ENCODE peak calls at places on chromosomes 4 and X, in eight cellular contexts. One of them, this sample, is unnamed.

GRCh38 chrX:63738696-63739095 is 46.3 kb downstream of the ARHGEF9 start:
- DNase-seq in HEK293T: no peak
- DNase-seq in AG20443: no peak
- DNase-seq in mucosa of descending colon: no peak
- DNase-seq in body of pancreas: no peak
- DNase-seq in NCI-H1694 treated with DMSO at 0.1 percent for 48 hours: no peak
- DNase-seq in CD4-positive, alpha-beta T cell: no peak
- DNase-seq in tibial artery: no peak
- DNase-seq in this sample: no peak

GRCh38 chr4:74112399-74113090 is 13.6 kb upstream of the CXCL2 start:
- DNase-seq in AG20443: no peak
- DNase-seq in body of pancreas: no peak
- DNase-seq in tibial artery: no peak
- DNase-seq in HEK293T: no peak
- DNase-seq in mucosa of descending colon: no peak
- DNase-seq in CD4-positive, alpha-beta T cell: no peak
- DNase-seq in NCI-H1694 treated with DMSO at 0.1 percent for 48 hours: no peak
- DNase-seq in this sample: no peak

GRCh38 chr4:69984030-69984443 is 11.7 kb upstream of the STATH start:
- DNase-seq in mucosa of descending colon: peak; percentile 4
- DNase-seq in CD4-positive, alpha-beta T cell: no peak
- DNase-seq in AG20443: no peak
- DNase-seq in NCI-H1694 treated with DMSO at 0.1 percent for 48 hours: no peak
- DNase-seq in tibial artery: no peak
- DNase-seq in body of pancreas: peak; percentile 31
- DNase-seq in HEK293T: peak; percentile 14
- DNase-seq in this sample: no peak

GRCh38 chrX:138411048-138411447 is 300.5 kb downstream of the FGF13 start:
- DNase-seq in mucosa of descending colon: no peak
- DNase-seq in body of pancreas: no peak
- DNase-seq in HEK293T: no peak
- DNase-seq in CD4-positive, alpha-beta T cell: no peak
- DNase-seq in NCI-H1694 treated with DMSO at 0.1 percent for 48 hours: no peak
- DNase-seq in tibial artery: no peak
- DNase-seq in AG20443: no peak
- DNase-seq in this sample: no peak

GRCh38 chr4:85637778-85638177 is 162.8 kb downstream of the ARHGAP24 start:
- DNase-seq in AG20443: no peak
- DNase-seq in HEK293T: no peak
- DNase-seq in tibial artery: no peak
- DNase-seq in NCI-H1694 treated with DMSO at 0.1 percent for 48 hours: no peak
- DNase-seq in CD4-positive, alpha-beta T cell: no peak
- DNase-seq in body of pancreas: no peak
- DNase-seq in mucosa of descending colon: no peak
- DNase-seq in this sample: no peak

GRCh38 chr4:184404047-184404446 is 70.3 kb downstream of the IRF2 start:
- DNase-seq in CD4-positive, alpha-beta T cell: no peak
- DNase-seq in body of pancreas: no peak
- DNase-seq in AG20443: no peak
- DNase-seq in NCI-H1694 treated with DMSO at 0.1 percent for 48 hours: no peak
- DNase-seq in tibial artery: no peak
- DNase-seq in mucosa of descending colon: no peak
- DNase-seq in HEK293T: no peak
- DNase-seq in this sample: no peak

GRCh38 chrX:49951524-49952193 is 29.3 kb downstream of the CLCN5 start:
- DNase-seq in body of pancreas: no peak
- DNase-seq in tibial artery: no peak
- DNase-seq in mucosa of descending colon: no peak
- DNase-seq in NCI-H1694 treated with DMSO at 0.1 percent for 48 hours: peak; percentile 86
- DNase-seq in AG20443: no peak
- DNase-seq in HEK293T: no peak
- DNase-seq in CD4-positive, alpha-beta T cell: no peak
- DNase-seq in this sample: no peak

GRCh38 chr4:94641702-94642560 is 115.8 kb upstream of the BMPR1B start:
- DNase-seq in HEK293T: no peak
- DNase-seq in body of pancreas: no peak
- DNase-seq in NCI-H1694 treated with DMSO at 0.1 percent for 48 hours: no peak
- DNase-seq in AG20443: peak; percentile 30
- DNase-seq in mucosa of descending colon: no peak
- DNase-seq in CD4-positive, alpha-beta T cell: no peak
- DNase-seq in tibial artery: no peak
- DNase-seq in this sample: no peak

GRCh38 chrX:96576358-96576757 is 108.3 kb upstream of the DIAPH2 start:
- DNase-seq in body of pancreas: no peak
- DNase-seq in tibial artery: no peak
- DNase-seq in NCI-H1694 treated with DMSO at 0.1 percent for 48 hours: no peak
- DNase-seq in CD4-positive, alpha-beta T cell: no peak
- DNase-seq in AG20443: peak; percentile 31
- DNase-seq in mucosa of descending colon: no peak
- DNase-seq in HEK293T: no peak
- DNase-seq in this sample: no peak

GRCh38 chrX:71661919-71662318 is 5.4 kb upstream of the LOC101059915 start:
- DNase-seq in CD4-positive, alpha-beta T cell: no peak
- DNase-seq in HEK293T: no peak
- DNase-seq in tibial artery: no peak
- DNase-seq in AG20443: no peak
- DNase-seq in body of pancreas: no peak
- DNase-seq in NCI-H1694 treated with DMSO at 0.1 percent for 48 hours: no peak
- DNase-seq in mucosa of descending colon: no peak
- DNase-seq in this sample: no peak

GRCh38 chr4:56077676-56078075 is 128.9 kb downstream of the CEP135 start:
- DNase-seq in NCI-H1694 treated with DMSO at 0.1 percent for 48 hours: no peak
- DNase-seq in mucosa of descending colon: no peak
- DNase-seq in AG20443: no peak
- DNase-seq in CD4-positive, alpha-beta T cell: no peak
- DNase-seq in HEK293T: no peak
- DNase-seq in body of pancreas: no peak
- DNase-seq in tibial artery: no peak
- DNase-seq in this sample: no peak

GRCh38 chr4:15653864-15654391 is 1.2 kb downstream of the FBXL5 start:
- DNase-seq in NCI-H1694 treated with DMSO at 0.1 percent for 48 hours: no peak
- DNase-seq in body of pancreas: no peak
- DNase-seq in HEK293T: no peak
- DNase-seq in CD4-positive, alpha-beta T cell: no peak
- DNase-seq in tibial artery: no peak
- DNase-seq in AG20443: peak; percentile 27
- DNase-seq in mucosa of descending colon: no peak
- DNase-seq in this sample: peak; percentile 31

GRCh38 chrX:80747832-80748231 is 61.8 kb downstream of the BRWD3 start:
- DNase-seq in HEK293T: no peak
- DNase-seq in body of pancreas: no peak
- DNase-seq in tibial artery: no peak
- DNase-seq in CD4-positive, alpha-beta T cell: no peak
- DNase-seq in AG20443: no peak
- DNase-seq in NCI-H1694 treated with DMSO at 0.1 percent for 48 hours: no peak
- DNase-seq in mucosa of descending colon: no peak
- DNase-seq in this sample: no peak

GRCh38 chrX:50447535-50447934 is 23.1 kb downstream of the DGKK start:
- DNase-seq in AG20443: no peak
- DNase-seq in HEK293T: no peak
- DNase-seq in body of pancreas: no peak
- DNase-seq in mucosa of descending colon: no peak
- DNase-seq in NCI-H1694 treated with DMSO at 0.1 percent for 48 hours: no peak
- DNase-seq in CD4-positive, alpha-beta T cell: no peak
- DNase-seq in tibial artery: no peak
- DNase-seq in this sample: no peak

GRCh38 chrX:57211906-57212305 is 74.6 kb upstream of the FAAH2 start:
- DNase-seq in AG20443: no peak
- DNase-seq in HEK293T: no peak
- DNase-seq in CD4-positive, alpha-beta T cell: no peak
- DNase-seq in mucosa of descending colon: no peak
- DNase-seq in tibial artery: no peak
- DNase-seq in body of pancreas: no peak
- DNase-seq in NCI-H1694 treated with DMSO at 0.1 percent for 48 hours: no peak
- DNase-seq in this sample: peak; percentile 6

GRCh38 chr4:6663596-6664393 is 23.3 kb downstream of the MRFAP1 start:
- DNase-seq in tibial artery: no peak
- DNase-seq in body of pancreas: no peak
- DNase-seq in CD4-positive, alpha-beta T cell: no peak
- DNase-seq in HEK293T: no peak
- DNase-seq in AG20443: peak; percentile 27
- DNase-seq in mucosa of descending colon: no peak
- DNase-seq in NCI-H1694 treated with DMSO at 0.1 percent for 48 hours: no peak
- DNase-seq in this sample: no peak

GRCh38 chr4:26420903-26421302 is 69.4 kb downstream of the CCKAR start:
- DNase-seq in tibial artery: no peak
- DNase-seq in mucosa of descending colon: no peak
- DNase-seq in CD4-positive, alpha-beta T cell: no peak
- DNase-seq in HEK293T: no peak
- DNase-seq in AG20443: no peak
- DNase-seq in body of pancreas: no peak
- DNase-seq in NCI-H1694 treated with DMSO at 0.1 percent for 48 hours: no peak
- DNase-seq in this sample: no peak

GRCh38 chr4:120850048-120850599 is 72.4 kb downstream of the PRDM5 start:
- DNase-seq in CD4-positive, alpha-beta T cell: no peak
- DNase-seq in HEK293T: no peak
- DNase-seq in AG20443: peak; percentile 57
- DNase-seq in body of pancreas: no peak
- DNase-seq in tibial artery: no peak
- DNase-seq in NCI-H1694 treated with DMSO at 0.1 percent for 48 hours: no peak
- DNase-seq in mucosa of descending colon: no peak
- DNase-seq in this sample: no peak

GRCh38 chr4:8185930-8186329 is 13.2 kb upstream of the SH3TC1 start:
- DNase-seq in NCI-H1694 treated with DMSO at 0.1 percent for 48 hours: no peak
- DNase-seq in mucosa of descending colon: no peak
- DNase-seq in HEK293T: no peak
- DNase-seq in body of pancreas: no peak
- DNase-seq in CD4-positive, alpha-beta T cell: no peak
- DNase-seq in tibial artery: no peak
- DNase-seq in AG20443: no peak
- DNase-seq in this sample: no peak

GRCh38 chr4:139675156-139675555 is 9.5 kb downstream of the MGST2 start:
- DNase-seq in CD4-positive, alpha-beta T cell: no peak
- DNase-seq in HEK293T: no peak
- DNase-seq in NCI-H1694 treated with DMSO at 0.1 percent for 48 hours: peak; percentile 8
- DNase-seq in body of pancreas: no peak
- DNase-seq in AG20443: no peak
- DNase-seq in mucosa of descending colon: no peak
- DNase-seq in tibial artery: no peak
- DNase-seq in this sample: no peak

GRCh38 chrX:29587107-29587506 is 628.3 kb upstream of the MAGEB2 start:
- DNase-seq in AG20443: no peak
- DNase-seq in HEK293T: no peak
- DNase-seq in CD4-positive, alpha-beta T cell: no peak
- DNase-seq in NCI-H1694 treated with DMSO at 0.1 percent for 48 hours: no peak
- DNase-seq in tibial artery: no peak
- DNase-seq in mucosa of descending colon: no peak
- DNase-seq in body of pancreas: no peak
- DNase-seq in this sample: no peak

GRCh38 chrX:38109042-38109904 is 102.9 kb downstream of the SYTL5 start:
- DNase-seq in mucosa of descending colon: peak; percentile 18
- DNase-seq in body of pancreas: no peak
- DNase-seq in NCI-H1694 treated with DMSO at 0.1 percent for 48 hours: peak; percentile 97
- DNase-seq in AG20443: no peak
- DNase-seq in tibial artery: no peak
- DNase-seq in HEK293T: no peak
- DNase-seq in CD4-positive, alpha-beta T cell: no peak
- DNase-seq in this sample: no peak

GRCh38 chr4:133156556-133156955 is 7.5 kb downstream of the PCDH10 start:
- DNase-seq in mucosa of descending colon: no peak
- DNase-seq in NCI-H1694 treated with DMSO at 0.1 percent for 48 hours: no peak
- DNase-seq in body of pancreas: no peak
- DNase-seq in tibial artery: no peak
- DNase-seq in AG20443: no peak
- DNase-seq in CD4-positive, alpha-beta T cell: no peak
- DNase-seq in HEK293T: no peak
- DNase-seq in this sample: no peak

GRCh38 chrX:72306851-72307645 is 1.3 kb upstream of the CITED1 start:
- DNase-seq in CD4-positive, alpha-beta T cell: no peak
- DNase-seq in body of pancreas: peak; percentile 59
- DNase-seq in HEK293T: peak; percentile 80
- DNase-seq in mucosa of descending colon: peak; percentile 59
- DNase-seq in NCI-H1694 treated with DMSO at 0.1 percent for 48 hours: peak; percentile 57
- DNase-seq in tibial artery: peak; percentile 49
- DNase-seq in AG20443: peak; percentile 59
- DNase-seq in this sample: no peak